ENCODE peak calls at places on chromosomes 2 and 18, in ten cellular contexts. S is suprapubic skin; O is cardiac fibroblast; F is activated CD4-positive, alpha-beta T cell treated with anti-CD3 and anti-CD28 coated beads, Interleukin-2, amount 10 ng/mL, durations not matched to agents 7 days and 5 days; W is GM13977; E is effector memory CD4-positive, alpha-beta T cell; Z is tibial artery; M is Calu3; J is GM19239; T is H54. L is an unnamed sample.

GRCh38 chr2:23363831-23364230 is 21.1 kb upstream of the KLHL29 start:
- DNase-seq in E (no peak), S (no peak), T (no peak), J (no peak), F (no peak), M (no peak), W (no peak), O (no peak), Z (no peak), L (no peak)

GRCh38 chr2:240593026-240593702 is 6.6 kb downstream of the CAPN10 start:
- DNase-seq in E (no peak), M (no peak), J (no peak), Z (no peak), O (no peak), S (peak), F (no peak), T (no peak), W (no peak), L (no peak)

GRCh38 chr2:150526827-150527226 is 39.4 kb upstream of the RND3 start:
- DNase-seq in T (peak), M (peak), F (no peak), O (peak), E (no peak), Z (no peak), S (no peak), W (no peak), J (no peak), L (peak)

GRCh38 chr2:27442282-27442980 is at the start of gene KRTCAP3:
- DNase-seq in T (no peak), M (peak), E (peak), W (peak), F (peak), J (no peak), O (no peak), Z (no peak), S (peak), L (no peak)

GRCh38 chr2:221896505-221897151 is 324.5 kb upstream of the EPHA4 start:
- DNase-seq in M (no peak), Z (peak), W (no peak), O (peak), T (peak), J (no peak), E (no peak), S (peak), F (no peak), L (peak)

GRCh38 chr18:59612461-59612860 is 84.8 kb downstream of the CCBE1 start:
- DNase-seq in W (no peak), F (no peak), J (no peak), M (no peak), T (no peak), S (no peak), E (no peak), O (no peak), Z (peak), L (no peak)

GRCh38 chr2:39730685-39731302 is 48.3 kb downstream of the THUMPD2 start:
- DNase-seq in M (no peak), J (no peak), O (peak), S (no peak), E (no peak), W (peak), F (no peak), T (no peak), Z (no peak), L (peak)

GRCh38 chr2:181037922-181038321 is 57.5 kb downstream of the UBE2E3 start:
- DNase-seq in E (no peak), W (no peak), Z (no peak), F (no peak), T (no peak), J (no peak), O (peak), M (no peak), S (no peak), L (no peak)

GRCh38 chr2:11387100-11387390 is 42.6 kb upstream of the ROCK2 start:
- DNase-seq in T (no peak), E (no peak), M (no peak), F (no peak), S (no peak), J (no peak), W (no peak), O (no peak), Z (no peak), L (no peak)

GRCh38 chr2:32484907-32485306 is 128.1 kb downstream of the BIRC6 start:
- DNase-seq in Z (no peak), J (no peak), W (no peak), O (peak), M (no peak), T (peak), F (no peak), S (no peak), E (no peak), L (peak)

GRCh38 chr2:223199531-223200506 is 147.8 kb downstream of the KCNE4 start:
- DNase-seq in M (no peak), O (no peak), E (no peak), J (no peak), W (no peak), S (no peak), T (no peak), F (no peak), Z (no peak), L (no peak)

GRCh38 chr2:143241403-143242088 is 112.3 kb downstream of the ARHGAP15 start:
- DNase-seq in Z (no peak), E (no peak), F (no peak), O (no peak), W (no peak), S (no peak), T (no peak), M (no peak), J (no peak), L (no peak)

GRCh38 chr2:58930541-58930940 is 689.4 kb upstream of the FANCL start:
- DNase-seq in O (no peak), Z (no peak), F (no peak), W (no peak), J (no peak), T (no peak), S (no peak), M (no peak), E (no peak), L (no peak)

GRCh38 chr2:25470792-25471191 is 129.1 kb upstream of the DNMT3A start:
- DNase-seq in J (no peak), T (no peak), F (no peak), Z (no peak), O (no peak), M (no peak), S (no peak), W (no peak), E (no peak), L (no peak)

GRCh38 chr18:54752185-54752584 is 76.1 kb upstream of the RAB27B start:
- DNase-seq in M (no peak), F (no peak), T (no peak), E (no peak), Z (no peak), S (no peak), O (no peak), W (no peak), J (no peak), L (no peak)

GRCh38 chr18:35408843-35409261 is 31.7 kb upstream of the ZNF396 start:
- DNase-seq in F (no peak), Z (no peak), M (peak), T (no peak), E (no peak), S (no peak), W (no peak), J (no peak), O (no peak), L (no peak)

GRCh38 chr2:31354837-31355236 is 59.7 kb downstream of the XDH start:
- DNase-seq in S (no peak), M (no peak), J (no peak), O (peak), T (no peak), F (no peak), Z (no peak), W (no peak), E (no peak), L (no peak)

GRCh38 chr2:43106767-43107527 is 119.5 kb downstream of the ZFP36L2 start:
- DNase-seq in W (no peak), O (no peak), T (no peak), F (no peak), J (no peak), M (no peak), S (peak), Z (no peak), E (no peak), L (no peak)

GRCh38 chr2:153543639-153544071 is 65.1 kb upstream of the RPRM start:
- DNase-seq in M (no peak), S (no peak), T (peak), F (no peak), E (no peak), W (peak), Z (no peak), O (no peak), J (no peak), L (no peak)

GRCh38 chr2:227942021-227942420 is 70.6 kb downstream of the DAW1 start:
- DNase-seq in Z (no peak), T (peak), F (no peak), W (peak), O (peak), M (no peak), S (no peak), E (no peak), J (no peak), L (peak)

GRCh38 chr2:9145752-9146430 is 60.7 kb upstream of the ASAP2 start:
- DNase-seq in F (no peak), W (no peak), O (no peak), E (no peak), J (no peak), S (no peak), T (no peak), M (no peak), Z (no peak), L (no peak)

GRCh38 chr2:111705711-111706323 is 178.2 kb downstream of the ANAPC1 start:
- DNase-seq in S (peak), M (peak), W (peak), T (peak), O (peak), F (peak), J (peak), E (no peak), Z (no peak), L (peak)

GRCh38 chr2:85516649-85517389 is 22.1 kb upstream of the MAT2A start:
- DNase-seq in M (peak), E (no peak), F (no peak), S (peak), O (no peak), Z (no peak), W (no peak), J (no peak), T (no peak), L (no peak)

GRCh38 chr2:18589354-18589753 is at the start of gene NT5C1B:
- DNase-seq in J (no peak), M (no peak), W (no peak), Z (no peak), F (no peak), O (no peak), T (no peak), S (no peak), E (no peak), L (no peak)

GRCh38 chr2:227204452-227204851 is 40.0 kb downstream of the COL4A3 start:
- DNase-seq in T (no peak), S (no peak), O (no peak), E (no peak), W (no peak), F (no peak), J (no peak), M (no peak), Z (no peak), L (no peak)

GRCh38 chr2:175690113-175690716 is 311.9 kb downstream of the LNPK start:
- DNase-seq in F (peak), O (peak), W (peak), Z (no peak), J (peak), E (peak), T (peak), M (peak), S (no peak), L (peak)

GRCh38 chr2:53880756-53881155 is 21.0 kb upstream of the GPR75 start:
- DNase-seq in J (no peak), E (no peak), M (no peak), F (no peak), O (peak), T (no peak), Z (no peak), W (no peak), S (no peak), L (no peak)

GRCh38 chr2:22035333-22035964 is 911.7 kb downstream of the TDRD15 start:
- DNase-seq in M (no peak), O (no peak), W (no peak), T (no peak), S (no peak), F (no peak), Z (no peak), J (no peak), E (no peak), L (no peak)

GRCh38 chr2:62270728-62271127 is 74.8 kb downstream of the B3GNT2 start:
- DNase-seq in F (no peak), J (no peak), T (no peak), Z (peak), S (no peak), W (no peak), E (no peak), O (peak), M (peak), L (no peak)

GRCh38 chr2:207139551-207139950 is 26.2 kb downstream of the KLF7 start:
- DNase-seq in W (no peak), T (no peak), O (no peak), S (no peak), Z (no peak), F (no peak), M (no peak), J (no peak), E (no peak), L (no peak)

GRCh38 chr2:128279786-128280701 is 38.6 kb downstream of the HS6ST1 start:
- DNase-seq in M (no peak), S (peak), F (no peak), Z (peak), O (no peak), T (no peak), J (no peak), W (no peak), E (no peak), L (no peak)

GRCh38 chr2:161651547-161651946 is 27.3 kb downstream of the SLC4A10 start:
- DNase-seq in S (no peak), Z (no peak), T (no peak), J (no peak), M (no peak), E (no peak), W (no peak), O (no peak), F (no peak), L (no peak)

GRCh38 chr2:70248810-70249438 is 496 bp upstream of the TIA1 start:
- DNase-seq in J (peak), E (peak), W (peak), T (peak), O (peak), S (peak), M (peak), F (peak), Z (peak), L (no peak)

GRCh38 chr2:96883306-96883705 is 13.4 kb upstream of the SEMA4C start:
- DNase-seq in T (no peak), O (no peak), J (no peak), W (no peak), F (no peak), Z (no peak), M (no peak), S (no peak), E (no peak), L (no peak)

GRCh38 chr18:55280515-55280914 is 307.5 kb downstream of the TCF4 start:
- DNase-seq in S (no peak), W (no peak), F (no peak), E (no peak), O (no peak), J (no peak), T (no peak), Z (no peak), M (no peak), L (no peak)

GRCh38 chr2:202034249-202035088 is 814 bp downstream of the FZD7 start:
- DNase-seq in Z (peak), T (peak), M (peak), O (peak), J (no peak), E (no peak), W (peak), F (peak), S (peak), L (no peak)

GRCh38 chr2:16223481-16224177 is 283.3 kb downstream of the MYCN start:
- DNase-seq in M (no peak), S (no peak), O (no peak), T (no peak), E (no peak), J (no peak), F (no peak), Z (no peak), W (no peak), L (no peak)

GRCh38 chr18:33573193-33573592 is 4.8 kb upstream of the ASXL3 start:
- DNase-seq in S (no peak), T (no peak), J (no peak), W (no peak), Z (no peak), E (no peak), M (no peak), F (no peak), O (no peak), L (no peak)

GRCh38 chr2:123245156-123245555 is 779.9 kb upstream of the CNTNAP5 start:
- DNase-seq in F (no peak), W (no peak), T (no peak), M (no peak), J (no peak), E (no peak), O (no peak), Z (no peak), S (no peak), L (no peak)

L was measured in HTR-8/SVneo.